ENCODE peak calls at places on chromosomes 6 and 20, in seven cellular contexts. A, M, Y, K, G, L and S are unnamed samples. For H3K4me1, the result is how much of the 10 kb centered on the place peaks cover.

GRCh38 chr6:124964084-124964763 is 2.0 kb downstream of the RNF217 start:
- DNase-seq in A (peak), M (peak), Y (peak), K (peak), G (peak), L (no peak), S (no peak)

GRCh38 chr6:147043994-147044477 is 160.2 kb upstream of the STXBP5 start:
- DNase-seq in A (peak), M (peak), Y (no peak), K (no peak), G (no peak), L (no peak), S (no peak)

GRCh38 chr6:960356-960755 is 267.4 kb upstream of the EXOC2 start:
- DNase-seq in A (peak), M (no peak), Y (no peak), K (no peak), G (no peak), L (no peak), S (no peak)

GRCh38 chr20:10639762-10640556 is 33.8 kb downstream of the JAG1 start:
- DNase-seq in A (no peak), M (no peak), Y (no peak), K (no peak), G (no peak), L (no peak), S (no peak)

GRCh38 chr20:43820742-43821330 is 93.8 kb upstream of the TOX2 start:
- DNase-seq in A (no peak), M (no peak), Y (peak), K (peak), G (no peak), L (peak), S (no peak)

GRCh38 chr6:148523051-148523450 is 180.4 kb downstream of the SASH1 start:
- DNase-seq in A (peak), M (no peak), Y (no peak), K (no peak), G (no peak), L (peak), S (no peak)

GRCh38 chr6:79869600-79870084 is 77.7 kb downstream of the ELOVL4 start:
- DNase-seq in A (peak), M (peak), Y (peak), K (peak), G (peak), L (peak), S (peak)

GRCh38 chr6:7110092-7110792 is 2.5 kb downstream of the RREB1 start:
- DNase-seq in A (no peak), M (no peak), Y (no peak), K (no peak), G (no peak), L (peak), S (no peak)

GRCh38 chr6:92124126-92124525 is 1295.2 kb downstream of the EPHA7 start:
- DNase-seq in A (peak), M (no peak), Y (no peak), K (no peak), G (no peak), L (peak), S (no peak)

GRCh38 chr6:36873612-36874011 is 991 bp downstream of the PPIL1 start:
- DNase-seq in A (no peak), M (peak), Y (no peak), K (no peak), G (no peak), L (peak), S (no peak)

GRCh38 chr6:137272403-137272802 is 53.2 kb upstream of the IFNGR1 start:
- DNase-seq in A (no peak), M (no peak), Y (no peak), K (peak), G (peak), L (no peak), S (no peak)

GRCh38 chr6:57313711-57314471 is 3.5 kb upstream of the PRIM2 start:
- DNase-seq in A (peak), M (peak), Y (peak), K (peak), G (no peak), L (peak), S (no peak)

GRCh38 chr6:142943746-142944125 is 1.2 kb downstream of the HIVEP2 start:
- DNase-seq in A (peak), M (peak), Y (no peak), K (no peak), G (peak), L (peak), S (no peak)

GRCh38 chr6:73503027-73503772 is 17.6 kb downstream of the EEF1A1 start:
- DNase-seq in A (peak), M (no peak), Y (no peak), K (no peak), G (no peak), L (no peak), S (no peak)

GRCh38 chr20:46084805-46085792 is 4.7 kb downstream of the NCOA5 start:
- DNase-seq in A (peak), M (peak), Y (no peak), K (peak), G (no peak), L (peak), S (no peak)

GRCh38 chr6:21899708-21900107 is 306.2 kb downstream of the SOX4 start:
- DNase-seq in A (no peak), M (no peak), Y (no peak), K (no peak), G (no peak), L (no peak), S (no peak)

GRCh38 chr20:39117486-39117885 is 155.3 kb downstream of the DHX35 start:
- DNase-seq in A (peak), M (peak), Y (no peak), K (peak), G (no peak), L (peak), S (no peak)

GRCh38 chr6:39892490-39893129 is 41.7 kb downstream of the MOCS1 start:
- DNase-seq in A (peak), M (peak), Y (no peak), K (no peak), G (peak), L (peak), S (peak)

GRCh38 chr6:155483858-155484257 is 28.2 kb upstream of the NOX3 start:
- DNase-seq in A (peak), M (no peak), Y (no peak), K (no peak), G (peak), L (no peak), S (no peak)

GRCh38 chr6:38088010-38088409 is 268.5 kb downstream of the ZFAND3 start:
- DNase-seq in A (no peak), M (no peak), Y (no peak), K (no peak), G (no peak), L (no peak), S (no peak)

GRCh38 chr6:30213999-30214982 is 1.1 kb upstream of the TRIM26 start:
- DNase-seq in A (peak), M (peak), Y (peak), K (peak), G (peak), L (peak), S (peak)

GRCh38 chr6:109079981-109080380 is 14.7 kb downstream of the SESN1 start:
- DNase-seq in A (no peak), M (no peak), Y (peak), K (no peak), G (no peak), L (no peak), S (no peak)

GRCh38 chr6:88165877-88166492 is at the start of gene CNR1:
- DNase-seq in A (peak), M (peak), Y (peak), K (no peak), G (peak), L (no peak), S (peak)

GRCh38 chr6:81787313-81788068 is 35.0 kb upstream of the TENT5A start:
- DNase-seq in A (peak), M (peak), Y (no peak), K (peak), G (peak), L (peak), S (no peak)

DNA sequence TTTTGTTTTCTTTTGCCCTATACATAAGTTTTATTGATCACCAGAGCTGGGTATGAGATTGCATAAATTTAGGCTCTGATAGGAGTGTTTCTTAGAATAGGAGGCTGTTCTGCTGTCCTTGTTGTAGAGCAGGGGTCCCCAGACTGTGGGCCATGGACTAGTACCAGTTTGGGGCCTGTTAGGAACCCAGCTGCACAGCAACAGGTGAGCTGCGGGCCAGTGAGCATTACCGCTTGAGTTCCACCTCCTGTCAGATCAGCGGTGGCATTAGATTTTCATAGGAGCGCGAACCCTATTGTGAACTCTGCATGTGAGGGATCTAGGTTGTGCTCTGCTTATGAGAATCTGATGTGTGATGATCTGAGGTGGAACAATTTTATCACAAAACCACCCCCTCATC is 26.2 kb downstream of the PHF3 start:
- DNase-seq in A (no peak), M (no peak), Y (no peak), K (no peak), G (no peak), L (no peak), S (no peak)
- H3K4me1 ChIP-seq in A (under half), M (under half), Y (under half), K (under half), G (under half), L (under half), S (under half)

DNA sequence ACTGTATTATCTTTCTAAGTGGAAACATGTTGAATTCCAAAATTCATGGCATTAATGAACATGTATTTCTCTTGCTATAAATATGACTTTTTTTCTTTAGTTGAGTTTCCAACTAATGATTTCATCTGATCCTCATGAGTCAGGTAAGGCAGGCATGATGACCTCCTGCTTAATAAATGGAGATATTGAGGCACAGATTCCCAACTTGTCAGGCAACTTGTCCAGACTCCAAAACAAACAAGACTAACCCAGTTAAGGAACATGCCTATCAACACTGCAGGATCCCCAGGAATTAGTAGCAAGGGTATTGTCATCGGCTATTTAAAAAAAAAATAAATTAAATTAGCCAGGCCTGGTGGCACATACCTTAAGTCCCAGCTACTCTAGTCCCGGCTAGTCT is 121.3 kb upstream of the SALL4 start:
- DNase-seq in A (no peak), M (no peak), Y (no peak), K (no peak), G (no peak), L (peak), S (no peak)
- H3K4me3 ChIP-seq in A (no peak), M (no peak), Y (no peak), K (no peak), G (no peak), L (no peak), S (no peak)

GRCh38 chr6:47169785-47170685 is 127.9 kb upstream of the ADGRF1 start:
- DNase-seq in A (peak), M (peak), Y (no peak), K (peak), G (peak), L (peak), S (no peak)
- H3K27ac ChIP-seq in A (no peak), M (peak), Y (no peak), K (peak), G (peak), L (peak), S (no peak)

DNA sequence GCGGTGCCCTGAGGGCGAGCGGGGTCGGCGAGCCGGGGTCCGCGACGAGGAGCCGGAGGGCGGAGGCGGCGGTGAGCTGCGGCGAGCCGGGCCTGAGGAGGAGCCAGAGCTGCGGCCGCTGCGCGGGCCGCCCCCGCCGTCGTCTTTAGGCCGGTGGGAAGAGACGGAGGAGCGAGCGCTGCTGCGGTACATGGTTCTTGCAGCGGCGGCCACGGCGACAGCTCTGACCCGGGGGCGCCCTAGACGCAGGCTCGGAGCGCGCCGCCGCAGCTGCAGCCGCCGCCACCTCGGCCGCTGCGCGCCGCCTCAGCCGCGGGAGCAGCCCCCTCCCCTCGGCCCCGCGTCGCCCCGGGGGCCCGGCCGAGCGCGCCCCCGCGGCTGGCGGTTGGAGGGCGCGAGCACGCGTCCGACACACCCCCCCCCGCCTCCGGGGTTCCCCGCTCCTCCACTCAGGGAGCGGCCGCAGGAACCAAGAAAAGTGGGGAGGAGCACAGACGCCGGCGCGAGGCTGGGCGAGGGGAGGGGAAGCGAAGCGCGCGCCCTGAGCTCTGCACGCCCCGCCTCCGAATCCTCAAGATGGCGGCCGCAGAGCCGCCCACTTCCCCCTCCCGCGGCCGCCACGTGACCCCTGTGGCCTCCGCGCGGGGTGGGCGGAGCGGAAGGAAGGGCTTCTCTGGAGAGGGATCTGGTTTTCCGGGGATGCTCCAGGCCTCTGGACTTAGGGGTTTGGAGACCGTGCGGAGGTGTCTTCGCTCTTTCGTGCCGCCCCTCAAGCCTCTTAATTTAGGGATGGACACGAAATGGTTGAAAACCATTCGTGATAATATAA is at the start of gene ZNF318:
- DNase-seq in A (peak), M (peak), Y (peak), K (peak), G (peak), L (peak), S (peak)
- H3K4me1 ChIP-seq in A (under half), M (under half), Y (under half), K (under half), G (under half), L (under half), S (under half)

GRCh38 chr6:2448826-2449571 is 203.6 kb upstream of the GMDS start:
- DNase-seq in A (peak), M (peak), Y (no peak), K (peak), G (peak), L (peak), S (peak)
- H3K4me3 ChIP-seq in A (no peak), M (peak), Y (peak), K (no peak), G (no peak), L (peak), S (no peak)

DNA sequence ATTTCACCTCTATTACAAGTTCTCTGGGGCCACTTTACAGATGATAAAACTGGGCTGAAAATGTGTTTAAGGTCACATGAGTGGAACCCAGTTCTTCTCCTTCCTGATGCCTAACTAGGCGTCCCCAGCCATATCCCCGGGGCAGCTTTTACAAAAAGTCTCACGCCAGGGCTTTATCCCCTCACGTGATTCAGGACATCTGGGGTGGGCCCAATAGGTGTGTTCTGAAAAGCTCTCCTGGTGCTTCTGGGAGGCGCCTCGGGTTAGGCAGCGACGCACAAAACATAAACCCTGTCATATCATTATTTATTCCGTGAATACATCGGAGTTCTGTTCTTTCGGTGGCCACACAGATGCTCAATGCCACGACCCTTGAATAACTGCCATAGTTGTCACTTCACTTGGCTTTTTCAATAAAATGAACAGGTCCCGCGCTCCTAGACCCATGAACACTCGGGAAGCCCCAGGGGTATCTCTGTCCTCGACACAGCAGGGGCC is 32.1 kb downstream of the SF3B5 start:
- DNase-seq in A (no peak), M (no peak), Y (no peak), K (no peak), G (peak), L (no peak), S (no peak)
- H3K27ac ChIP-seq in A (no peak), M (peak), Y (peak), K (no peak), G (no peak), L (no peak), S (peak)

GRCh38 chr6:74953708-74954107 is 252.1 kb downstream of the COL12A1 start:
- DNase-seq in A (no peak), M (no peak), Y (no peak), K (no peak), G (no peak), L (no peak), S (no peak)

GRCh38 chr6:74956559-74957428 is 249.1 kb downstream of the COL12A1 start:
- DNase-seq in A (no peak), M (no peak), Y (no peak), K (no peak), G (peak), L (no peak), S (no peak)
- H3K4me1 ChIP-seq in A (under half), M (under half), Y (under half), K (under half), G (under half), L (under half), S (under half)

GRCh38 chr6:111971866-111972532 is 81.9 kb upstream of the CCN6 start:
- DNase-seq in A (peak), M (no peak), Y (no peak), K (no peak), G (peak), L (no peak), S (no peak)

GRCh38 chr6:111971181-111971829 is 82.6 kb upstream of the CCN6 start:
- DNase-seq in A (peak), M (no peak), Y (no peak), K (no peak), G (no peak), L (no peak), S (no peak)

GRCh38 chr6:111975501-111975900 is 78.4 kb upstream of the CCN6 start:
- DNase-seq in A (no peak), M (no peak), Y (no peak), K (no peak), G (no peak), L (no peak), S (no peak)

GRCh38 chr6:111973897-111974639 is 79.8 kb upstream of the CCN6 start:
- DNase-seq in A (peak), M (no peak), Y (no peak), K (no peak), G (no peak), L (no peak), S (no peak)

GRCh38 chr6:111972714-111973678 is 80.9 kb upstream of the CCN6 start:
- DNase-seq in A (peak), M (peak), Y (peak), K (peak), G (peak), L (peak), S (no peak)
- H3K4me3 ChIP-seq in A (no peak), M (no peak), Y (peak), K (peak), G (no peak), L (peak), S (no peak)

DNA sequence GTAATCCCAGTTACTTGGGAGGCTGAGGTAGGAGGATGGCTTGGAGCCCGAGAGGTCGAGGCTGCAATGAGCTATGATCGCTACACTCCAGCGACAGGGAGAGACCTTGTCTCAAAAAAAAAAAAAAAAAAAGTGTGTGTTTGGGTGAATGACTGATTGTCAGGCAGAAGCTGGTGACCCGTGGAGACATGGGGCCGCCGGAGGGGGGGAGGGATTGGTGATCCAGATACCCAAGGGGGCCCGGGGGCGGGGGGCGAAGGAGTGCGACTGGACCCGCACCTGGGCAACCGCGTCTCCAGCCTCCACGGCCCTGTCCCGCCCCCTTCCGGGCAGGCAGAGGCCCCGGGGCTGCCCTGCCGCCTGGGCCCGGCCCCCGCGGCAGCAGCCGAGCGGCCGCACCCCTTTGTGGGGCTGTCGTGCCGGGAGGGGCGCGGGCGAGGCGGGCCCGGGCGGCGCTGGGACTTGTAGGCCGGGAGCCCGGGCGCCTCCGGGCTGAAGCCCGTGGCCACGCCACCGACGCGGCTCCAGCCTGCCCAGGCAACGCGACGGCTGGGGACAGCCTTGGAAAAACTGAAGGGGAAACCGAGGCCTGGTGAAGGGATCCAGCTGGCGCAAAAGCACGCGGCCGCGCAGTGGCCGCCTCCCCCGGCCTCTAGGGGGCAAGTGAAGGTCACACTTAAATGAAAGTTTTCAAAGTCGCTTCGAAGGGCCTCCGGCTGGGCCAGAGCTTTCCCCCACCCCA is 2.1 kb upstream of the RBM38 start:
- DNase-seq in A (peak), M (no peak), Y (peak), K (peak), G (peak), L (peak), S (peak)
- H3K27ac ChIP-seq in A (no peak), M (peak), Y (peak), K (no peak), G (no peak), L (peak), S (peak)

DNA sequence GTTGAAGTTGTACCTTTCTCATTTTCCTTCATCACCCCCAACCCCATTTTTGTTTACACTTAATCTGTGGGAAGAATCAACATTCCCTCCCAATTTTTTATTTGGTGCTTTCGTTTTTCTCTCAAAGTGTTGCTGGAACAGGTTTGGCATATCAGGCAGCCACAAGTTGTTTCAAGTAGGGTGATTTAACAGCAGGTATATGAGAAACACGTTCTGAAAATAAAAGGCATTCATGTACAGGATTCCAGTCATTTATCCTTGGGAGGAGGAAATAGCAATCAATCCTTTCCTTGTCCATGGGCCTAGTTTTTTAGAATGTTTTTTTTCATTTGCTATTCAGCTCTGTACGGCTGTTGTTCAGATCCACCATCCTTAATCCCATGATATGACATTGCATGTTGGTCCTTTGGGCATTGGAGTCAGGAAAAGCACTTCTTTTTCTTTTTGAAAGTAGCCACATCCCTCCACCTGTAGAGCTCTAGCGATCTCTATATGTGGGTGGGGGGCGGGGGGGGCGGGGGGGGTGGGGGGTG is 120.2 kb downstream of the JARID2 start:
- DNase-seq in A (no peak), M (no peak), Y (no peak), K (no peak), G (peak), L (no peak), S (no peak)
- H3K4me1 ChIP-seq in A (under half), M (under half), Y (under half), K (under half), G (under half), L (under half), S (half or more)